ENCODE peak calls at places on chromosomes 3 and 15, in five cellular contexts. N is H9, P is cardiac muscle cell, E is left cardiac atrium, Y is fibroblast of the aortic adventitia. B is an unnamed sample.

GRCh38 chr15:31303434-31304073 is 23.1 kb upstream of the KLF13 start:
- DNase-seq in N (no peak), P (no peak), E (peak), Y (peak), B (peak)

GRCh38 chr3:154176036-154176435 is 54.8 kb downstream of the ARHGEF26 start:
- DNase-seq in N (no peak), P (no peak), E (no peak), Y (no peak), B (no peak)

GRCh38 chr3:118948146-118948545 is 86.5 kb downstream of the IGSF11 start:
- DNase-seq in N (no peak), P (no peak), E (no peak), Y (no peak), B (no peak)

GRCh38 chr3:86985427-86985826 is 5.5 kb downstream of the VGLL3 start:
- DNase-seq in N (no peak), P (no peak), E (no peak), Y (no peak), B (no peak)

GRCh38 chr3:160103397-160103796 is 114.8 kb downstream of the IL12A start:
- DNase-seq in N (no peak), P (no peak), E (no peak), Y (no peak), B (no peak)

GRCh38 chr3:119630119-119630518 is 30.3 kb downstream of the POPDC2 start:
- DNase-seq in N (no peak), P (no peak), E (no peak), Y (no peak), B (no peak)

GRCh38 chr15:71730277-71731144 is 79.8 kb upstream of the NR2E3 start:
- DNase-seq in N (peak), P (peak), E (peak), Y (peak), B (peak)

GRCh38 chr15:69600556-69601085 is 148.0 kb downstream of the RPLP1 start:
- DNase-seq in N (no peak), P (no peak), E (no peak), Y (no peak), B (no peak)

GRCh38 chr3:126352476-126353454 is 4.4 kb downstream of the KLF15 start:
- DNase-seq in N (no peak), P (no peak), E (peak), Y (no peak), B (no peak)

GRCh38 chr3:36394176-36394575 is 13.9 kb downstream of the STAC start:
- DNase-seq in N (no peak), P (no peak), E (no peak), Y (peak), B (no peak)

GRCh38 chr15:39685999-39686613 is 96.5 kb downstream of the FSIP1 start:
- DNase-seq in N (no peak), P (peak), E (no peak), Y (peak), B (peak)

GRCh38 chr15:60758961-60759729 is 280.2 kb upstream of the ICE2 start:
- DNase-seq in N (no peak), P (no peak), E (no peak), Y (peak), B (no peak)

GRCh38 chr15:69080203-69080957 is 65.9 kb downstream of the NOX5 start:
- DNase-seq in N (peak), P (no peak), E (no peak), Y (no peak), B (no peak)

GRCh38 chr15:79053894-79054293 is 36.7 kb downstream of the RASGRF1 start:
- DNase-seq in N (no peak), P (no peak), E (no peak), Y (no peak), B (no peak)

GRCh38 chr15:43274136-43274535 is 7.4 kb upstream of the TGM5 start:
- DNase-seq in N (no peak), P (no peak), E (peak), Y (no peak), B (no peak)

GRCh38 chr15:26767169-26767670 is 5.6 kb downstream of the GABRB3 start:
- DNase-seq in N (peak), P (peak), E (no peak), Y (no peak), B (no peak)

GRCh38 chr3:52291508-52292181 is 4.0 kb downstream of the GLYCTK start:
- DNase-seq in N (no peak), P (peak), E (no peak), Y (peak), B (peak)

GRCh38 chr3:184239221-184239620 is 9.5 kb downstream of the ALG3 start:
- DNase-seq in N (no peak), P (no peak), E (no peak), Y (no peak), B (no peak)

GRCh38 chr3:196422976-196423781 is 9.0 kb downstream of the UBXN7 start:
- DNase-seq in N (no peak), P (peak), E (peak), Y (peak), B (no peak)

GRCh38 chr3:104763007-104763406 is 603.7 kb upstream of the ALCAM start:
- DNase-seq in N (no peak), P (no peak), E (no peak), Y (peak), B (no peak)